ENCODE peak calls at places on chromosomes 2 and 18, in four cellular contexts. K is GM12864, U is HFF-Myc, I is psoas muscle. F is an unnamed sample.

GRCh38 chr2:45646289-45646688 is 5.2 kb upstream of the PRKCE start:
- DNase-seq in I (no peak), U (no peak), K (no peak), F (no peak)

GRCh38 chr18:59708988-59709387 is 11.8 kb upstream of the CCBE1 start:
- DNase-seq in I (no peak), U (no peak), K (no peak), F (no peak)

GRCh38 chr2:209613941-209614340 is 157.7 kb upstream of the UNC80 start:
- DNase-seq in K (no peak), I (no peak), U (no peak), F (no peak)

GRCh38 chr2:21916934-21917522 is 793.3 kb downstream of the TDRD15 start:
- DNase-seq in K (no peak), I (no peak), U (no peak), F (no peak)

GRCh38 chr2:3399829-3400228 is 20.3 kb downstream of the TRAPPC12 start:
- DNase-seq in I (peak; percentile 82), K (no peak), U (no peak), F (no peak)

GRCh38 chr2:74369976-74370375 is 10.1 kb downstream of the DCTN1 start:
- DNase-seq in I (no peak), U (no peak), K (no peak), F (no peak)

GRCh38 chr2:106745468-106745867 is 140.5 kb downstream of the ST6GAL2 start:
- DNase-seq in U (no peak), K (no peak), I (no peak), F (no peak)

GRCh38 chr2:101406867-101407266 is 19.6 kb upstream of the CREG2 start:
- DNase-seq in I (no peak), U (peak; percentile 82), K (no peak), F (no peak)

GRCh38 chr2:74704216-74704615 is 50.2 kb downstream of the SEMA4F start:
- DNase-seq in I (no peak), K (no peak), U (no peak), F (no peak)

GRCh38 chr2:239399404-239399999 is 1.3 kb downstream of the HDAC4 start:
- DNase-seq in K (no peak), U (no peak), I (no peak), F (peak; percentile 50)

GRCh38 chr2:43136862-43137261 is 89.5 kb downstream of the ZFP36L2 start:
- DNase-seq in K (no peak), I (no peak), U (no peak), F (peak; percentile 47)
- TF ChIP-seq CTCF in K (no peak), I (no peak), U (no peak), F (no peak)

GRCh38 chr18:6679201-6679600 is 50.3 kb upstream of the ARHGAP28 start:
- DNase-seq in I (no peak), U (no peak), K (no peak), F (no peak)

GRCh38 chr18:6683112-6683876 is 46.2 kb upstream of the ARHGAP28 start:
- DNase-seq in U (no peak), I (no peak), K (no peak), F (no peak)

GRCh38 chr18:6681331-6681875 is 48.1 kb upstream of the ARHGAP28 start:
- DNase-seq in K (no peak), U (no peak), I (no peak), F (no peak)

GRCh38 chr18:6677086-6677485 is 52.4 kb upstream of the ARHGAP28 start:
- DNase-seq in I (no peak), K (no peak), U (no peak), F (no peak)

DNA sequence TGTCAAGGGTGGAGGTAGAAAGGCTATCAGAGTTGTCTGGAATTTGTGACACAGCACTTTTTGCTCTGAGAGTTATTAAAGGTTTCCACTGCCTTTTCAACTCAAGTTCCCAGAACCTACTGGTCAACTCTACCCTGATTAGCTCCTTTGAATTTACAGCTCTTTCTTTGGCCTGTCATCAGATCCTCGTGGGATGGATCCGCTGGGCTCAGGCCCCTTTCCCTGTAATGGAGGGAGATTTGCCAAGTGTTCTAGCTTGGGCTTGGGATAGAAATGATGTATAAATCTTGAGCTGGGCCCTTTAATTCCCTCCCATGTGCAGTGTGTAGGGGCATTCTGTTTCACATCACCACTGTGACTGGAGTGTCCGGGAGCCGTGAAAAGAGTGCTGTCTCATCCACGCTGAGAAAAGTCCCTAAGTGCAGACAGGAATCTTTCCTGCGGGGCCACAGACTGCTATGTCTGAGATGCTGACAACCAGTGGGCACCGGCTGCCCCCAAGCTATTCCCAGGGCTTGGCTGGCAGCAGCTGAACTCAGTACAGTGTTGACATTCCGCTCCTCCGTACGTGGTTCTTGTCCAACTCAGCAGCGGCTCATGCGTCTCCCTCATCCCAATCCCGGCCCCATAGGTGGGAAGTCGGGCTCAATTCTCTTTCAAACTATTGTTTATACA is 46.9 kb upstream of the ARHGAP28 start:
- DNase-seq in U (no peak), K (no peak), I (no peak), F (no peak)
- H3K4me3 ChIP-seq in U (no peak overlapping the region), K (no peak overlapping the region), I (no peak overlapping the region), F (no peak overlapping the region)

GRCh38 chr2:194271283-194271961 is 1385.6 kb upstream of the SLC39A10 start:
- DNase-seq in K (no peak), I (no peak), U (no peak), F (no peak)
- TF ChIP-seq CTCF in K (no peak), I (no peak), U (no peak), F (no peak)

DNA sequence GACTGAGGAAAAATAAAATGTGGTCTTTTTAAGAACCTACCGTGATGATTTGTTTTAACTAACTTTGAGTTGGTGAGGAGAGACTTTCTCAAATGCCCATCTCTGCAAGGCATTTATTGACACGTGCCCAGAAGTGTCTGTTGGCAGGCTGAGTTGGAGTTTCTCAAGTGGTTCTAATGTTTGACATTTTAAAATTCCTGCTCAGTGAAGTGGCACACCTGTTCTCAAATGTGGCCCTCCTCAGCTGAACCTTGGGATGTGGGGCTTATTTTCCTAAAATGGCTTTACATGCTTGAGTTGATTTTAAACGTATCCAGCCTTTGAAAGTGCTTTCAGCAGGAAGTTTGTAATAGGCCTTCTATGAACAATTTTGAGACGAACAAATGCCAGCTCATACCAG is 876 bp upstream of the CAVIN2 start:
- DNase-seq in K (no peak), I (no peak), U (no peak), F (no peak)
- H3K4me3 ChIP-seq in K (no peak overlapping the region), I (peak overlapping the region; percentile 66), U (no peak overlapping the region), F (no peak overlapping the region)

DNA sequence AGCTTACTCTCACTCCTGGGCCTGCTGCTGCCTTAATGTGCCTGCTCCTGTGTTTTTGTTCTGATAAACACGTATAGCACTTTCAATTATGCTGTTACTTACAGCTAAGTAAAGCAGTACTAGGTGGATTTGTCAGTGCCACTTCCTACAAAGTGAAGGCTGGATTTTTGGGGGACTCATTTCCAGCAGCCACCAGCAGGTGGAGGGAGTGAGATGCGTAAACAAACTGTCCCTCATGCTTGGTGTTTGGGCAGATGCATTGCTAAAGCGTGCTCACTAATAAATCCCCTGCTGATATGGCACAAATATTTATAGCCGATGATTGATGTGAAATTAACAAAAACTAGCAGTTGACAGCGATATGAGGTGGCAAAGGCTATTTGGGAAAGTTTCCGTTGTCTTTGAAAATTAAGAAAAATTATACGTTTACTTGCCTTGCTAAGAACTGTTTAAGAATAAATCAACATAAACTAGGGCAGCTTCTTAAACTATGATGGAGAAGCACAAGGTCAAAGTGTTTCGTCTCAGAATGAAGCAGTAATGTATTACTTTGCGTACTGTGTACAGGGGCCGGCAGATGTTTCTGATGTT is 101.7 kb downstream of the AGAP1 start:
- DNase-seq in I (peak; percentile 80), K (peak; percentile 21), U (peak; percentile 61), F (peak; percentile 56)
- TF ChIP-seq CTCF in I (peak; percentile 89), K (peak; percentile 88), U (peak; percentile 86), F (peak; percentile 79)

DNA sequence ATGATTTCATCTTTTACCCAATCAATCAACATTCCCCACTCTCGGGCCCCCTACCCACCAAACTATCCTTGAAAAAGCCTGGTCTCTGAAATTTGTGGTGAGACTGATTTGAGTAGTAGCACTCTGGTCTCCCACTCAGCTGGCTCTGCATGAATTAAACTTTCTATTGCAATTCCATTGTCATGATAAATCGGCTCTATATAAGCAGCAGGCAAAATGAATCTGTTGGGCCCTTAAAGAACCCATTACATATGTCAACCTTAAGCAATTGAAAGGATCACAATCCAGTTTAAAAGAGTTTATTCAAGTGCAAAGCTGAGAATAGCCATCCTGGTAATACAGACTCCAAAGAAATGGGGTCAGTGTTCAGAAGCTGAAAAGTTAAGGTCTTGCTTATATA is 68.2 kb downstream of the NEURL3 start:
- DNase-seq in K (no peak), U (no peak), I (no peak), F (no peak)
- H3K4me3 ChIP-seq in K (no peak overlapping the region), U (no peak overlapping the region), I (no peak overlapping the region), F (no peak overlapping the region)

GRCh38 chr2:160180172-160180571 is 19.9 kb downstream of the ITGB6 start:
- DNase-seq in U (no peak), K (no peak), I (no peak), F (no peak)
- TF ChIP-seq CTCF in U (no peak), K (no peak), I (no peak), F (no peak)